ENCODE peak calls at places on chromosome 9, in seven cellular contexts. S, M, D, U, Z, T and W are unnamed samples.

GRCh38 chr9:127059030-127059429 is 63.4 kb downstream of the ANGPTL2 start:
- DNase-seq in M (no peak), Z (no peak), U (no peak), T (no peak), S (no peak), D (no peak), W (no peak)

GRCh38 chr9:95670122-95670521 is 153.4 kb upstream of the PTCH1 start:
- DNase-seq in Z (no peak), D (no peak), T (no peak), S (no peak), M (no peak), U (no peak), W (no peak)

GRCh38 chr9:34271618-34272017 is 57.5 kb downstream of the KIF24 start:
- DNase-seq in S (no peak), D (no peak), U (peak; percentile 9), T (no peak), Z (no peak), M (no peak), W (no peak)

GRCh38 chr9:112334319-112334828 is 955 bp upstream of the PTBP3 start:
- DNase-seq in T (no peak), Z (no peak), U (no peak), S (peak; percentile 13), M (peak; percentile 52), D (no peak), W (peak; percentile 19)

GRCh38 chr9:133739408-133740280 is 1.5 kb upstream of the SARDH start:
- DNase-seq in U (no peak), D (no peak), Z (no peak), S (no peak), M (no peak), T (no peak), W (no peak)

GRCh38 chr9:93100265-93100636 is 4.2 kb downstream of the CARD19 start:
- DNase-seq in D (no peak), M (no peak), S (no peak), T (no peak), Z (no peak), U (no peak), W (no peak)

GRCh38 chr9:127835930-127836586 is 18.4 kb downstream of the ENG start:
- DNase-seq in S (no peak), M (peak; percentile 88), D (no peak), Z (peak; percentile 61), U (no peak), T (no peak), W (no peak)

GRCh38 chr9:122827759-122828090 is 663 bp downstream of the PDCL start:
- DNase-seq in T (no peak), M (no peak), U (no peak), Z (no peak), D (peak; percentile 9), S (no peak), W (peak; percentile 68)

GRCh38 chr9:134205636-134206316 is 41.4 kb upstream of the RNU6ATAC start:
- DNase-seq in T (peak; percentile 25), D (no peak), U (no peak), S (no peak), M (no peak), Z (peak; percentile 56), W (no peak)

GRCh38 chr9:124322618-124323432 is 65.1 kb downstream of the NEK6 start:
- DNase-seq in D (no peak), S (no peak), Z (no peak), T (no peak), U (no peak), M (peak; percentile 81), W (no peak)

GRCh38 chr9:14395300-14396082 is 81.5 kb upstream of the NFIB start:
- DNase-seq in M (no peak), D (no peak), U (peak; percentile 42), S (no peak), Z (peak; percentile 21), T (no peak), W (no peak)

GRCh38 chr9:107737987-107738743 is 248.6 kb upstream of the KLF4 start:
- DNase-seq in Z (peak; percentile 68), D (no peak), S (no peak), T (no peak), M (no peak), U (no peak), W (no peak)

GRCh38 chr9:136587145-136587943 is 41.5 kb upstream of the NOTCH1 start:
- DNase-seq in S (no peak), Z (peak; percentile 88), U (peak; percentile 79), D (no peak), M (peak; percentile 97), T (no peak), W (peak; percentile 93)

GRCh38 chr9:9521033-9521779 is 1091.6 kb downstream of the PTPRD start:
- DNase-seq in U (no peak), T (no peak), D (no peak), S (no peak), Z (no peak), M (no peak), W (peak; percentile 6)

GRCh38 chr9:22111176-22111870 is 102.2 kb upstream of the CDKN2B start:
- DNase-seq in S (no peak), Z (no peak), D (no peak), T (no peak), U (no peak), M (no peak), W (no peak)

GRCh38 chr9:96392263-96392662 is 8.8 kb upstream of the SLC35D2 start:
- DNase-seq in S (no peak), Z (no peak), D (no peak), U (no peak), M (no peak), T (no peak), W (no peak)

GRCh38 chr9:114805670-114806551 is at the start of gene TNFSF15:
- DNase-seq in U (no peak), S (no peak), M (peak; percentile 42), T (no peak), Z (peak; percentile 9), D (no peak), W (peak; percentile 18)

GRCh38 chr9:101440714-101441230 is 5.2 kb upstream of the ALDOB start:
- DNase-seq in S (no peak), T (no peak), M (no peak), Z (no peak), U (no peak), D (no peak), W (no peak)

GRCh38 chr9:114121445-114122151 is 22.5 kb upstream of the KIF12 start:
- DNase-seq in Z (no peak), T (no peak), M (no peak), U (no peak), D (no peak), S (no peak), W (no peak)

GRCh38 chr9:129838707-129839259 is 3.5 kb downstream of the USP20 start:
- DNase-seq in T (no peak), Z (no peak), S (no peak), D (no peak), U (no peak), M (peak; percentile 35), W (no peak)

GRCh38 chr9:98894766-98895165 is 48.9 kb upstream of the COL15A1 start:
- DNase-seq in D (no peak), Z (no peak), T (no peak), S (no peak), M (no peak), U (no peak), W (no peak)

GRCh38 chr9:89969156-89969566 is 364.3 kb downstream of the GADD45G start:
- DNase-seq in S (no peak), D (no peak), T (no peak), U (no peak), Z (no peak), M (no peak), W (no peak)

GRCh38 chr9:72557549-72557948 is 36.1 kb downstream of the TMC1 start:
- DNase-seq in M (no peak), T (peak; percentile 52), Z (no peak), U (no peak), D (no peak), S (no peak), W (no peak)

GRCh38 chr9:126704157-126704941 is 90.6 kb downstream of the LMX1B start:
- DNase-seq in S (no peak), M (no peak), T (no peak), U (peak; percentile 3), D (no peak), Z (no peak), W (peak; percentile 20)

GRCh38 chr9:75041041-75041440 is 12.9 kb upstream of the CARNMT1 start:
- DNase-seq in S (no peak), U (no peak), T (no peak), Z (no peak), D (no peak), M (no peak), W (no peak)

GRCh38 chr9:129442791-129443511 is 177.9 kb downstream of the C9orf50 start:
- DNase-seq in U (no peak), D (no peak), S (no peak), Z (no peak), T (no peak), M (no peak), W (no peak)

GRCh38 chr9:16656432-16657169 is 213.9 kb downstream of the BNC2 start:
- DNase-seq in M (no peak), T (no peak), S (no peak), D (no peak), Z (no peak), U (no peak), W (no peak)

GRCh38 chr9:30579810-30580209 is 1804.6 kb upstream of the ACO1 start:
- DNase-seq in D (no peak), Z (no peak), S (no peak), T (no peak), U (no peak), M (no peak), W (no peak)

GRCh38 chr9:136297016-136297691 is 6.7 kb downstream of the CCDC187 start:
- DNase-seq in D (no peak), U (no peak), M (no peak), Z (peak; percentile 4), S (no peak), T (no peak), W (no peak)

GRCh38 chr9:135577256-135577655 is 15.7 kb downstream of the PAEP start:
- DNase-seq in U (no peak), S (no peak), Z (no peak), M (no peak), D (no peak), T (no peak), W (no peak)

GRCh38 chr9:18274693-18275092 is 199.3 kb upstream of the ADAMTSL1 start:
- DNase-seq in T (peak; percentile 60), Z (no peak), S (no peak), D (no peak), U (no peak), M (no peak), W (no peak)

GRCh38 chr9:125758986-125759811 is 12.0 kb downstream of the PBX3 start:
- DNase-seq in Z (peak; percentile 20), M (peak; percentile 87), U (peak; percentile 27), S (no peak), T (no peak), D (no peak), W (peak; percentile 45)

GRCh38 chr9:38068616-38068865 is 486 bp downstream of the SHB start:
- DNase-seq in D (no peak), M (no peak), Z (peak; percentile 55), U (no peak), T (no peak), S (peak; percentile 14), W (no peak)